ENCODE peak calls at places on chromosome 21, in five cellular contexts. N, S, U, M and Q are unnamed samples.

GRCh38 chr21:26194326-26194725 is 23.8 kb upstream of the APP start:
- DNase-seq in U (no peak), M (no peak), N (no peak), S (no peak), Q (no peak)

GRCh38 chr21:32548978-32549377 is 36.3 kb downstream of the TCP10L start:
- DNase-seq in M (no peak), S (no peak), U (no peak), N (no peak), Q (no peak)

GRCh38 chr21:37546949-37547614 is 180.5 kb downstream of the DYRK1A start:
- DNase-seq in N (no peak), M (no peak), U (no peak), S (no peak), Q (peak)

GRCh38 chr21:37348664-37349063 is 17.9 kb upstream of the DYRK1A start:
- DNase-seq in M (no peak), U (no peak), N (no peak), S (no peak), Q (no peak)

GRCh38 chr21:32861871-32862270 is 90.3 kb upstream of the PAXBP1 start:
- DNase-seq in M (no peak), N (no peak), S (no peak), U (no peak), Q (no peak)

GRCh38 chr21:42461881-42462877 is 33.8 kb downstream of the RSPH1 start:
- DNase-seq in N (no peak), S (no peak), U (peak), M (peak), Q (no peak)

GRCh38 chr21:15445327-15445726 is 284.5 kb upstream of the USP25 start:
- DNase-seq in U (peak), N (no peak), M (no peak), S (no peak), Q (no peak)

GRCh38 chr21:28516996-28517592 is 475.6 kb downstream of the LTN1 start:
- DNase-seq in M (peak), U (peak), N (peak), S (peak), Q (peak)

GRCh38 chr21:28186604-28187003 is 806.1 kb downstream of the LTN1 start:
- DNase-seq in U (no peak), N (no peak), S (no peak), M (no peak), Q (no peak)

GRCh38 chr21:26769613-26770188 is 75.5 kb downstream of the ADAMTS1 start:
- DNase-seq in U (no peak), M (peak), S (no peak), N (no peak), Q (peak)

GRCh38 chr21:9839011-9839661 is 682.2 kb upstream of the TPTE start:
- DNase-seq in N (peak), U (peak), S (no peak), M (no peak), Q (no peak)

GRCh38 chr21:44497641-44498243 is 42.3 kb downstream of the KRTAP10-1 start:
- DNase-seq in S (no peak), U (no peak), N (no peak), M (peak), Q (no peak)

GRCh38 chr21:33437140-33437539 is 33.9 kb downstream of the IFNGR2 start:
- DNase-seq in N (no peak), U (no peak), S (no peak), M (no peak), Q (no peak)